ENCODE peak calls at places on chromosomes 16 and 17, in eight cellular contexts. H is neural progenitor cell, O is HL-60, Y is fibroblast of lung, V is WERI-Rb-1, J is SJSA1, Z is aorta, F is pancreas. A is an unnamed sample.

GRCh38 chr16:68737046-68737729 is at the start of gene CDH1:
- DNase-seq in O (no peak), Y (no peak), H (peak), J (no peak), F (peak), V (no peak), Z (peak), A (peak)

GRCh38 chr17:68431661-68432071 is 25.6 kb downstream of the WIPI1 start:
- DNase-seq in Z (no peak), F (no peak), Y (peak), V (peak), H (peak), J (no peak), O (peak), A (no peak)

GRCh38 chr17:73198930-73199260 is 6.0 kb downstream of the COG1 start:
- DNase-seq in Z (no peak), O (no peak), V (no peak), Y (no peak), F (no peak), H (no peak), J (no peak), A (no peak)

GRCh38 chr16:68592466-68593337 is 52.4 kb upstream of the CDH3 start:
- DNase-seq in F (no peak), H (no peak), Z (no peak), Y (no peak), J (no peak), V (no peak), O (peak), A (no peak)

GRCh38 chr17:76951375-76951905 is 83.2 kb downstream of the MGAT5B start:
- DNase-seq in Y (no peak), V (peak), O (no peak), H (no peak), F (no peak), J (no peak), Z (no peak), A (no peak)

GRCh38 chr17:28053044-28053670 is 10.7 kb downstream of the NLK start:
- DNase-seq in Z (no peak), F (no peak), H (no peak), V (peak), J (no peak), O (no peak), Y (no peak), A (no peak)

GRCh38 chr17:79558573-79558900 is 52.3 kb downstream of the RBFOX3 start:
- DNase-seq in O (no peak), J (no peak), V (no peak), Y (no peak), Z (no peak), F (no peak), H (no peak), A (no peak)

GRCh38 chr17:76137026-76137350 is 4.1 kb downstream of the FOXJ1 start:
- DNase-seq in F (no peak), Y (no peak), Z (no peak), J (no peak), O (no peak), V (no peak), H (no peak), A (no peak)

GRCh38 chr16:69108069-69108904 is 2.8 kb downstream of the HAS3 start:
- DNase-seq in F (no peak), J (no peak), Z (no peak), H (peak), O (no peak), Y (no peak), V (no peak), A (no peak)

GRCh38 chr17:78140169-78141051 is 5.8 kb upstream of the C17orf99 start:
- DNase-seq in Y (peak), J (peak), V (peak), O (peak), Z (peak), F (peak), H (peak), A (peak)

GRCh38 chr16:67598527-67598926 is 36.2 kb downstream of the CTCF start:
- DNase-seq in O (no peak), V (no peak), Z (no peak), H (no peak), Y (peak), F (no peak), J (no peak), A (no peak)

GRCh38 chr17:72906306-72906705 is 186.2 kb downstream of the SLC39A11 start:
- DNase-seq in F (no peak), Z (no peak), V (no peak), O (no peak), H (no peak), J (no peak), Y (no peak), A (no peak)

GRCh38 chr16:64580558-64580957 is 541.3 kb downstream of the CDH11 start:
- DNase-seq in Z (no peak), H (no peak), F (no peak), J (no peak), Y (no peak), O (no peak), V (no peak), A (no peak)

GRCh38 chr16:23518435-23518891 is 8.2 kb upstream of the GGA2 start:
- DNase-seq in Y (peak), Z (no peak), F (no peak), H (no peak), J (no peak), O (peak), V (no peak), A (no peak)

GRCh38 chr16:48386559-48387312 is 1.5 kb upstream of the SIAH1 start:
- DNase-seq in Z (peak), F (no peak), J (no peak), O (no peak), V (no peak), H (no peak), Y (no peak), A (peak)

GRCh38 chr17:17387461-17388362 is 84.5 kb downstream of the NT5M start:
- DNase-seq in Y (no peak), J (no peak), V (peak), H (peak), Z (no peak), O (no peak), F (peak), A (no peak)

GRCh38 chr16:58417035-58417434 is 24.8 kb downstream of the GINS3 start:
- DNase-seq in V (no peak), J (no peak), O (no peak), H (no peak), F (no peak), Y (no peak), Z (no peak), A (no peak)

GRCh38 chr16:65601781-65602180 is 479.9 kb upstream of the CDH11 start:
- DNase-seq in F (no peak), V (no peak), J (peak), Z (no peak), Y (no peak), O (no peak), H (no peak), A (no peak)

GRCh38 chr16:57485916-57486857 is at the start of gene DOK4:
- DNase-seq in O (peak), Y (peak), J (no peak), F (peak), V (peak), Z (peak), H (peak), A (peak)

GRCh38 chr16:55257971-55258613 is 65.9 kb upstream of the IRX6 start:
- DNase-seq in H (peak), F (peak), O (peak), J (peak), Z (peak), V (peak), Y (peak), A (peak)

GRCh38 chr16:81708459-81709368 is 70.4 kb upstream of the PLCG2 start:
- DNase-seq in Y (no peak), O (no peak), J (no peak), Z (no peak), V (no peak), F (peak), H (no peak), A (no peak)

DNA sequence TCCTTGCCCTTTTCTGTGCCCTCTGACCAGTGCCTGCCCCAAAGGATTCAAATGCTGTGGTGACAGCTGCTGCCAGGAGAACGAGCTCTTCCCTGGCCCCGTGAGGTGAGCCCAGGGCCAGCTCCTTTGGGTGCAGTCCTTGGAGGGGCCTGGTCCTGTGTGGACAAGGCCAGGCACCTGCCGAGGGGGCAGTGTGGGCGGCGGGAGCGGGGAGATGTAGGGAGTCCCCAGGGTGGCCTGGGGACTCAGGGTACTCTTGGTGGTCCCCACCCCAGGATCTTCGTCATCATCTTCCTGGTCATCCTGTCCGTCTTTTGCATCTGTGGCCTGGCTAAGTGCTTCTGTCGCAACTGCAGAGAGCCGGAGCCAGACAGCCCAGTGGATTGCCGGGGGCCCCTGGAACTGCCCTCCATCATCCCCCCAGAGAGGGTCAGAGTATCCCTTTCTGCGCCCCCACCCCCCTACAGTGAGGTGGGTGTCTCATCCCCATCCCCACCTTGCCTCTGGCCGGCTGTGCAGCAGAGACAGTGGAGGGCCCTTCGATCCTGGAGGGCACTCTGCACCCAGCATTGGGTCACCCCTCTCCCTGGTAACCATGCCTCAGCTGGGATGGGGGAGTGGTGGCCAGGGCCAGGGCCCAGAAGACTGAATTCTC is 4.4 kb downstream of the TMEM92 start:
- DNase-seq in H (no peak), V (no peak), F (no peak), J (no peak), Y (no peak), Z (no peak), O (no peak), A (no peak)
- H3K27ac ChIP-seq in H (no peak), V (no peak), F (no peak), J (no peak), Y (no peak), Z (no peak), O (no peak), A (no peak)

GRCh38 chr17:61294777-61295176 is 104.9 kb upstream of the TBX2 start:
- DNase-seq in O (no peak), Z (no peak), J (peak), Y (peak), F (no peak), H (peak), V (no peak), A (no peak)

GRCh38 chr17:61289408-61290385 is 109.9 kb upstream of the TBX2 start:
- DNase-seq in V (peak), H (no peak), J (no peak), F (no peak), Y (no peak), O (no peak), Z (no peak), A (no peak)

GRCh38 chr17:61296058-61296457 is 103.6 kb upstream of the TBX2 start:
- DNase-seq in Z (no peak), O (no peak), H (no peak), Y (no peak), F (no peak), J (no peak), V (no peak), A (no peak)

GRCh38 chr17:61294286-61294685 is 105.4 kb upstream of the TBX2 start:
- DNase-seq in V (no peak), Y (no peak), O (no peak), F (no peak), J (peak), H (no peak), Z (no peak), A (no peak)

DNA sequence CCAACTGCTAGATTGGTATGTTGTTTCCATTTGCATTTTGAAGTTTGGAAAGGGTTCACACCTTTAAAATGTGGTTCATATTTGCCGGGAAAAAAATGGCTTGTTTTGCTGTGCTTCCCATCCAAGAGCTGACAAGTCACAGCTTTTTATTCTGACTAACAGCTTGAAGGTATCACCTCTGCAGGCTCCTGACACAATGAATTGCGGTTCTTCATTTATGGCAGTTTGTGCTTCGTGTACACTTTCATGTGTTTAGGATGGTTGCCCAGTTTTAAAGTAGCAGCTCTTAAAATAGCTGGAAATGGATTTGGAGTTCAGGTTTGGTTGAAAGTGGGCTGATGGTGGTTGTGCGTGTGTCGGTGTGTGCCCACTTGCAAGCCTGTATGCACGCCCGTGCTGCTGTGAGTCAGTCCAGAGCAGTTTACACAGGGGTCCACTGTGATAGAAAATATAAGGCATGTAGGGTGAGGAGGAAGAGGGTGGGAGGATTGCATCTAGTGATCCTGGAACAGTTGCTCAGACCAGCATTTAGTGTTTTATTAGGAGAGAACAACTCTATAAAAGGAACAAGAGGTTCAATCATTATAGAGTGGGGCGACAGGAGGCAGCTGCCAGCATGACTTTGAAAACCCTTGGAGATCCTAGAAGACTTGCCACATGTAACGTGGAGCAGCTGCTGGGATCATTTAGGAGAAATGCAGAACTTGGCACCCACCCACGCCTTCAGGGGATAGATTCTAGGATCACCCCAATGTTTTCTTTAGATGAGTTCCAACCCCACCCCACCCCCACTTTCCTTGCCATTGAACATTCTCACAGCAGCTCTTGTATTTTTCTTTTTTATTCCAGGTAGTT is 108.0 kb upstream of the TBX2 start:
- DNase-seq in O (no peak), Y (peak), V (no peak), F (no peak), J (no peak), Z (no peak), H (no peak), A (no peak)
- H3K4me3 ChIP-seq in O (no peak), Y (no peak), V (no peak), F (no peak), J (no peak), Z (no peak), H (no peak), A (no peak)

GRCh38 chr17:39974433-39974832 is 6.2 kb upstream of the PSMD3 start:
- DNase-seq in H (no peak), J (no peak), O (no peak), Z (no peak), F (no peak), Y (no peak), V (no peak), A (no peak)
- H3K27ac ChIP-seq in H (no peak), J (no peak), O (no peak), Z (no peak), F (no peak), Y (no peak), V (no peak), A (no peak)

GRCh38 chr16:17161034-17161433 is 309.7 kb downstream of the XYLT1 start:
- DNase-seq in Y (no peak), Z (no peak), V (no peak), O (no peak), H (peak), F (no peak), J (no peak), A (no peak)
- H3K4me3 ChIP-seq in Y (no peak), Z (no peak), V (no peak), O (no peak), H (peak), F (no peak), J (no peak), A (no peak)

GRCh38 chr17:2351269-2351668 is 14.0 kb downstream of the SGSM2 start:
- DNase-seq in Y (no peak), J (no peak), V (no peak), O (no peak), F (no peak), Z (peak), H (no peak), A (no peak)

GRCh38 chr17:2344528-2344927 is 7.2 kb downstream of the SGSM2 start:
- DNase-seq in O (no peak), H (no peak), Y (peak), V (no peak), F (no peak), J (no peak), Z (no peak), A (no peak)

GRCh38 chr17:2343421-2343820 is 6.1 kb downstream of the SGSM2 start:
- DNase-seq in F (no peak), Y (no peak), V (no peak), Z (no peak), O (no peak), J (no peak), H (no peak), A (no peak)

GRCh38 chr17:2346475-2346874 is 9.2 kb downstream of the SGSM2 start:
- DNase-seq in J (no peak), F (no peak), Z (no peak), V (no peak), O (no peak), Y (no peak), H (no peak), A (no peak)

DNA sequence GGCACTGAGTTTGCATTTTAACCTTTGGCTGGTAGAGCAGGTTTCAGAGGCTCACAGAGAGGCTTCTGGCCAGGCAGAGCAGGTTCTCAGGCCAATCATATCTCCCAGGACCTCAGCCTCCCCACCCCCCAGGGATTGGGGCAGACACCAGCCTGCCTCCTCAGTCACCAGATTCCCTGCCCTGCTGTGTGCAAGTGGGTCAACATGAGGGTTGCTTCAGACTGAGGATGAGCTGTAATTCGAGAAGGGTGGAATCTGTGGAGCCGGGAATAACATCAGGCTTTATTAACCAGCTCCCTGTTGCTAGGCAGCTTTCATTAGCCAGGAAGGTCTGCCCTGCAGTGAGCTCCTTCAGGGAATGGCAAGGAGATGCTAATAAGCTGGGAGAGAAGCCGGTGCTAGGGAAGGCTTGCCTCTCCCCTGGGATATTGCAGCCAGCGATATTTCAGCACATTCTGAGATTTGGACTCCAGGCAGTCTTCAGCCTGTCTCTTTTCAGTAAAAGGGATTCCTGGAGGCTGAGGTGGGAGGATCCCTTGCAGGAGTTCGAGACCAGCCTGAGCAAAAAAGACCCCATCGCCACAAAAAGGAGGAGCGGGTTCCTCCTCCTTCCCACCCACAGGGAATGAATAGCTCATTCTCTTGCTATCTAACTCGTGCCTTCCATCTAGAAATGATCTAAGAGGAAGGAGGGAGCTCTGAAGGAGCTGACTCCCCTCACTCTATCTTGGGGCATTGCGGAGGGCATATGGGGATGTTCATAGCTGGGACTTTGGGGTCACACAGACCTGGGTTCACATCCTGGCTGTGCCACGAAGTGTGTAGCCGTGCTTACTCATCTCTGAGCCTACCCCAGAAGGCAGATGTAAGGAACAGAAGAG is 10.7 kb downstream of the SGSM2 start:
- DNase-seq in J (no peak), V (peak), Y (peak), H (peak), Z (no peak), O (no peak), F (no peak), A (no peak)
- H3K27ac ChIP-seq in J (no peak), V (peak), Y (no peak), H (peak), Z (no peak), O (no peak), F (no peak), A (peak)